ENCODE peak calls at places on chromosomes 12 and 14, in ten cellular contexts. K is neural progenitor cell, F is prostate gland, M is cardiac muscle cell, N is lung, R is HepG2, X is Peyer's patch, V is sigmoid colon, L is A549, O is heart left ventricle. Y is an unnamed sample.

GRCh38 chr12:6925543-6926279 is 2.0 kb upstream of the ATN1 start:
- DNase-seq in K (peak; percentile 77), F (peak; percentile 79), M (peak; percentile 89), N (peak; percentile 76), R (no peak), X (peak; percentile 81), V (peak; percentile 95), L (peak; percentile 90), O (peak; percentile 79), Y (no peak)

GRCh38 chr12:71092290-71092689 is 65.5 kb downstream of the TSPAN8 start:
- DNase-seq in K (no peak), F (no peak), M (no peak), N (no peak), R (no peak), X (no peak), V (no peak), L (no peak), O (no peak), Y (no peak)

GRCh38 chr14:94392510-94392935 is 4.1 kb upstream of the SERPINA1 start:
- DNase-seq in K (no peak), F (no peak), M (peak; percentile 94), N (peak; percentile 75), R (peak; percentile 59), X (no peak), V (peak; percentile 67), L (no peak), O (peak; percentile 33), Y (no peak)

GRCh38 chr12:96036765-96037455 is 1.5 kb upstream of the LTA4H start:
- DNase-seq in K (no peak), F (no peak), M (no peak), N (no peak), R (no peak), X (no peak), V (no peak), L (no peak), O (no peak), Y (no peak)

GRCh38 chr12:51871126-51871525 is 16.8 kb upstream of the ANKRD33 start:
- DNase-seq in K (no peak), F (no peak), M (no peak), N (no peak), R (no peak), X (no peak), V (no peak), L (no peak), O (no peak), Y (no peak)

GRCh38 chr14:105487449-105487985 is 831 bp downstream of the CRIP1 start:
- DNase-seq in K (peak; percentile 58), F (no peak), M (no peak), N (no peak), R (no peak), X (peak; percentile 89), V (no peak), L (no peak), O (peak; percentile 68), Y (no peak)

GRCh38 chr14:35365130-35366047 is 39.2 kb downstream of the NFKBIA start:
- DNase-seq in K (no peak), F (no peak), M (peak; percentile 76), N (peak; percentile 71), R (peak; percentile 98), X (peak; percentile 92), V (peak; percentile 92), L (peak; percentile 77), O (no peak), Y (peak; percentile 80)

GRCh38 chr12:79055926-79056674 is 191.5 kb downstream of the SYT1 start:
- DNase-seq in K (no peak), F (no peak), M (peak; percentile 42), N (no peak), R (no peak), X (no peak), V (no peak), L (peak; percentile 6), O (no peak), Y (no peak)

GRCh38 chr12:48037267-48037915 is 33.1 kb upstream of the COL2A1 start:
- DNase-seq in K (peak; percentile 95), F (no peak), M (peak; percentile 78), N (no peak), R (peak; percentile 52), X (no peak), V (no peak), L (no peak), O (no peak), Y (no peak)

GRCh38 chr12:46524778-46525177 is 152.2 kb upstream of the SLC38A2 start:
- DNase-seq in K (no peak), F (no peak), M (peak; percentile 97), N (peak; percentile 65), R (no peak), X (peak; percentile 77), V (peak; percentile 98), L (no peak), O (peak; percentile 91), Y (peak; percentile 51)

GRCh38 chr14:72891666-72892102 is 2.2 kb downstream of the DPF3 start:
- DNase-seq in K (no peak), F (no peak), M (no peak), N (no peak), R (no peak), X (no peak), V (no peak), L (no peak), O (no peak), Y (no peak)

GRCh38 chr14:101817511-101818001 is 56.0 kb downstream of the PPP2R5C start:
- DNase-seq in K (no peak), F (no peak), M (no peak), N (no peak), R (no peak), X (no peak), V (no peak), L (no peak), O (no peak), Y (no peak)

GRCh38 chr12:81078469-81079196 is 754 bp downstream of the ACSS3 start:
- DNase-seq in K (peak; percentile 31), F (peak; percentile 10), M (peak; percentile 79), N (peak; percentile 31), R (peak; percentile 88), X (peak; percentile 58), V (no peak), L (no peak), O (no peak), Y (peak; percentile 23)

GRCh38 chr12:128190614-128191013 is 76.4 kb upstream of the TMEM132C start:
- DNase-seq in K (peak; percentile 82), F (no peak), M (no peak), N (no peak), R (no peak), X (no peak), V (no peak), L (no peak), O (no peak), Y (no peak)

GRCh38 chr14:72089625-72090024 is 157.4 kb downstream of the RGS6 start:
- DNase-seq in K (no peak), F (no peak), M (no peak), N (no peak), R (no peak), X (no peak), V (no peak), L (no peak), O (no peak), Y (no peak)

GRCh38 chr14:23640524-23641141 is 4.5 kb downstream of the DHRS2 start:
- DNase-seq in K (no peak), F (peak; percentile 42), M (peak; percentile 60), N (no peak), R (peak; percentile 54), X (no peak), V (peak; percentile 83), L (no peak), O (no peak), Y (no peak)

DNA sequence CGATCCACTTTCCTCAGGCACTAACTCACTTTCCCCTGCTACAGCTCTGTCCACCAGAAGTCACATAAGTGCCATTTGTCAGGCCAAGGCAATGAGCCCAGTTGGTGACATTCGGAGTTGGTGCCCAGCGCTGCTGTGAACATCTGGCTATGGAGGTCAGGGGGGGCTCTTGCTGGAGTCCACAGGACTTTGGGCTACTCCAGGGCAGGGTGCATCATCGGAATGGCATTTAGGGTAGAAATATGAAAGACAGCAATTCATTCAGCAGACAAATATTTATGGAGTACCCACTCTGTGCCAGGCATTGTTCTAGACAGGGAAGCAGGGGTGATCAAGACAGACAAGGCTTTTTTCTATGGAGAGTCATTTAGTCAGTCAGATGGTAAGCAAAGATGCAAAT is 1.5 kb upstream of the PPP1CC start:
- DNase-seq in K (peak; percentile 13), F (no peak), M (peak; percentile 53), N (no peak), R (peak; percentile 69), X (no peak), V (peak; percentile 72), L (no peak), O (no peak), Y (no peak)
- H3K4me3 ChIP-seq in K (peak overlapping the region; percentile 100), F (no peak overlapping the region), M (no peak overlapping the region), N (no peak overlapping the region), R (peak overlapping the region; percentile 72), X (no peak overlapping the region), V (no peak overlapping the region), L (peak overlapping the region; percentile 98), O (no peak overlapping the region), Y (peak overlapping the region; percentile 94)

GRCh38 chr14:64766430-64767151 is 62.4 kb downstream of the PLEKHG3 start:
- DNase-seq in K (peak; percentile 59), F (no peak), M (no peak), N (no peak), R (no peak), X (no peak), V (peak; percentile 63), L (no peak), O (no peak), Y (no peak)
- TF ChIP-seq CTCF in K (peak; percentile 30), F (no peak), M (no peak), N (no peak), R (peak; percentile 17), X (no peak), V (no peak), L (no peak), O (no peak), Y (no peak)

GRCh38 chr12:19074700-19075099 is 54.8 kb upstream of the PLEKHA5 start:
- DNase-seq in K (no peak), F (no peak), M (peak; percentile 66), N (no peak), R (no peak), X (no peak), V (no peak), L (no peak), O (no peak), Y (no peak)
- H3K4me1 ChIP-seq in K (no peaks in the 10 kb centered on the region), F (no peaks in the 10 kb centered on the region), M (no peaks in the 10 kb centered on the region), N (no peaks in the 10 kb centered on the region), R (no peaks in the 10 kb centered on the region), X (no peaks in the 10 kb centered on the region), V (no peaks in the 10 kb centered on the region), L (no peaks in the 10 kb centered on the region), O (no peaks in the 10 kb centered on the region), Y (no peaks in the 10 kb centered on the region)

DNA sequence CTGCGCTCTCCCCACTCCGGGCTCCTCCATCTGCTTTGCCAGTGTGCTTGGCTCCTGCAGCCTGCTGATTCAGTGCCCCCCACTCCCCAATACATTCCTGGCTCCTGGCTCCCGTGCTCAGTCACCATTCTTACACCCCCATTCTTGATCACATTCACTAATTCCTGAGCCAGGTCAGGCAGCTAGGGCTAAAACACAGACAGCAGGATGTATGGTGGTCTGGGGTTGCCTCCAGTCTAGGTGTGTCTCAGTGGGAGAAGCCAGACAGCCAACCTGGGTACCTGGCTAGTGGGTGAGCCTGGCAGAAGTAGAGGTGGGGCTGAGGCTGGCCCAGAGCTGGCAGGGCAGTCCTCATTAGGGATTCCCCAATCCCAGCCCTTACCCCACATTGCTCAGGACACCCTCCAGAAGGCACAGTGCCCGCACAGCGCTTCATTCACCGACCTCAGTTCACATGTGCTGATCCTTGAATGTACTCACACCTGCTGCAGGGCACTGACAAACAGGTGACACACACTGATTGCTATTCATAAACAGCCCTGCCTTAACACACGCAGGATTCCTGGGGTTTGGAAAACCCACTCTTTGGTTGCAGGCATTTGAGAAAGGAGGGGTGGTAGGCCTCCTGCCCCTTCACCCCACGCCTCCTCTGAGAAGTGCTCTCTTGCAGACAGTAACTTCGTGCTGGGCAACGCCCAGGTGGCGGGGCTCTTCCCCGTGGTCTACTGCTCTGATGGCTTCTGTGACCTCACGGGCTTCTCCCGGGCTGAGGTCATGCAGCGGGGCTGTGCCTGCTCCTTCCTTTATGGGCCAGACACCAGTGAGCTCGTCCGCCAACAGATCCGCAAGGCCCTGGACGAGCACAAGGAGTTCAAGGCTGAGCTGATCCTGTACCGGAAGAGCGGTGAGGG is 1.7 kb downstream of the KCNH3 start:
- DNase-seq in K (no peak), F (no peak), M (no peak), N (no peak), R (no peak), X (no peak), V (peak; percentile 52), L (no peak), O (no peak), Y (no peak)
- H3K4me3 ChIP-seq in K (no peak overlapping the region), F (no peak overlapping the region), M (no peak overlapping the region), N (no peak overlapping the region), R (no peak overlapping the region), X (no peak overlapping the region), V (no peak overlapping the region), L (no peak overlapping the region), O (no peak overlapping the region), Y (no peak overlapping the region)